ENCODE peak calls at places on chromosomes 7 and 10, in eight cellular contexts. R is A549, C is cardiac fibroblast, K is cardiac muscle cell, N is AG10803, M is heart right ventricle, B is transverse colon, H is PC-3. D is an unnamed sample.

GRCh38 chr10:113997428-113997827 is 46.2 kb upstream of the ADRB1 start:
- DNase-seq in C (no peak), H (no peak), M (no peak), K (no peak), N (no peak), B (peak), R (no peak), D (no peak)

GRCh38 chr10:120372917-120373316 is 84.1 kb upstream of the PLPP4 start:
- DNase-seq in R (no peak), N (no peak), K (no peak), B (no peak), C (no peak), M (no peak), H (no peak), D (no peak)

GRCh38 chr10:1345368-1345767 is 289.2 kb downstream of the WDR37 start:
- DNase-seq in M (no peak), B (no peak), H (no peak), N (no peak), C (no peak), R (no peak), K (no peak), D (no peak)

GRCh38 chr10:108465871-108466641 is 1301.5 kb upstream of the SORCS1 start:
- DNase-seq in M (peak), K (peak), C (peak), N (peak), R (no peak), H (no peak), B (peak), D (no peak)

GRCh38 chr10:65194555-65194954 is 1673.4 kb downstream of the REEP3 start:
- DNase-seq in B (no peak), M (no peak), H (no peak), K (no peak), N (peak), R (no peak), C (peak), D (no peak)

GRCh38 chr10:70935125-70935625 is 46.8 kb upstream of the PCBD1 start:
- DNase-seq in M (no peak), K (no peak), N (no peak), R (no peak), B (no peak), H (no peak), C (no peak), D (no peak)

GRCh38 chr7:111638048-111638447 is 75.8 kb upstream of the IMMP2L start:
- DNase-seq in B (no peak), M (no peak), K (no peak), H (no peak), N (no peak), R (no peak), C (peak), D (no peak)

GRCh38 chr10:33335550-33335799 is 1.0 kb upstream of the NRP1 start:
- DNase-seq in C (peak), R (peak), N (no peak), M (no peak), B (peak), K (no peak), H (peak), D (no peak)

GRCh38 chr7:51180092-51180491 is 136.5 kb downstream of the COBL start:
- DNase-seq in K (no peak), B (no peak), M (no peak), R (no peak), H (peak), N (no peak), C (no peak), D (no peak)

GRCh38 chr7:80623465-80624252 is 14.8 kb upstream of the CD36 start:
- DNase-seq in N (peak), M (no peak), C (no peak), B (no peak), H (no peak), R (no peak), K (peak), D (no peak)

GRCh38 chr10:100612601-100613595 is 77.2 kb downstream of the HIF1AN start:
- DNase-seq in B (no peak), R (no peak), M (no peak), C (no peak), K (no peak), H (no peak), N (no peak), D (no peak)

GRCh38 chr10:101092742-101093386 is 31.1 kb downstream of the KAZALD1 start:
- DNase-seq in B (no peak), H (peak), C (no peak), R (no peak), M (no peak), N (no peak), K (no peak), D (no peak)

GRCh38 chr10:11325817-11326216 is 285.6 kb downstream of the USP6NL start:
- DNase-seq in K (no peak), R (no peak), B (no peak), C (peak), M (no peak), N (peak), H (no peak), D (no peak)

GRCh38 chr10:76112826-76113150 is 681.4 kb downstream of the LRMDA start:
- DNase-seq in C (no peak), M (no peak), R (no peak), H (no peak), N (no peak), K (no peak), B (no peak), D (no peak)

GRCh38 chr7:151844080-151844827 is 32.7 kb downstream of the PRKAG2 start:
- DNase-seq in N (peak), R (peak), C (peak), H (peak), B (no peak), K (no peak), M (no peak), D (no peak)

GRCh38 chr7:133645870-133646492 is 393.1 kb downstream of the EXOC4 start:
- DNase-seq in N (peak), C (peak), B (no peak), M (no peak), H (peak), K (no peak), R (no peak), D (no peak)

GRCh38 chr10:16746856-16747255 is 70.4 kb downstream of the RSU1 start:
- DNase-seq in N (no peak), K (no peak), R (no peak), B (no peak), C (no peak), M (no peak), H (no peak), D (no peak)

GRCh38 chr10:16748749-16749148 is 68.5 kb downstream of the RSU1 start:
- DNase-seq in H (no peak), K (no peak), N (no peak), M (no peak), R (no peak), C (no peak), B (no peak), D (no peak)

GRCh38 chr10:16752099-16752498 is 65.1 kb downstream of the RSU1 start:
- DNase-seq in R (no peak), N (no peak), H (no peak), K (no peak), C (no peak), B (no peak), M (no peak), D (no peak)

GRCh38 chr10:16751244-16751643 is 66.0 kb downstream of the RSU1 start:
- DNase-seq in R (no peak), C (no peak), M (no peak), B (no peak), N (no peak), K (no peak), H (no peak), D (no peak)

GRCh38 chr10:16750461-16750860 is 66.8 kb downstream of the RSU1 start:
- DNase-seq in K (no peak), C (no peak), B (no peak), N (no peak), R (no peak), H (no peak), M (no peak), D (no peak)
- TF ChIP-seq CTCF in K (no peak), C (no peak), B (no peak), N (no peak), R (no peak), H (no peak), M (no peak), D (no peak)

GRCh38 chr7:98283887-98284222 is 2.4 kb downstream of the BRI3 start:
- DNase-seq in N (no peak), H (no peak), K (no peak), B (no peak), M (no peak), R (no peak), C (no peak), D (no peak)
- H3K4me3 ChIP-seq in N (peak), H (peak), K (no peak), B (peak), M (peak), R (peak), C (peak), D (peak)

GRCh38 chr7:120241973-120242372 is 31.0 kb upstream of the KCND2 start:
- DNase-seq in N (no peak), M (no peak), B (no peak), H (no peak), K (no peak), C (no peak), R (no peak), D (no peak)
- TF ChIP-seq CTCF in N (no peak), M (no peak), B (no peak), H (no peak), K (no peak), C (no peak), R (no peak), D (no peak)

DNA sequence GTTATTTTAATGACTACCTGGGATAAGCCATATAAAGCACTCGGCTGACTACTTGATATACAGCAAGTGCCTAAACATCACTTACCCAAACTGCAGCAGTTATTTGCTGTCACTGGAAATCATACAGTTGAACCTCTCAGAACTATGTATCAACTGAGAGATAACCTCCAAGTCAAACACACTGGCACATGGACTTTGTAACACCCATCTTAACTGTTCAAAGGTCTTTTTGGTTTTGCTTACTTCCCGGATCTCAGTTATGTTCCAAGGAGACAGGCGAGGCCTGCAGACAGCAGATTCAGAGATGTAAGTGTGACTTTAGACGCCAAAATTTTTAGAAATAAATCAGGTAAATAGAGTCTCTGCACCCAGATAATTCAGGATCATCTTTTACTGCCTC is 34.6 kb upstream of the DAGLB start:
- DNase-seq in M (no peak), K (no peak), B (peak), C (no peak), N (no peak), H (peak), R (no peak), D (no peak)
- H3K4me3 ChIP-seq in M (peak), K (peak), B (peak), C (peak), N (peak), H (peak), R (peak), D (peak)

GRCh38 chr10:73999703-74000102 is 1.8 kb downstream of the VCL start:
- DNase-seq in B (no peak), K (no peak), C (peak), N (peak), M (no peak), H (peak), R (no peak), D (no peak)

GRCh38 chr10:73997479-73997805 is 474 bp upstream of the VCL start:
- DNase-seq in N (no peak), C (no peak), R (peak), K (no peak), M (no peak), H (no peak), B (peak), D (peak)

GRCh38 chr10:74000892-74001669 is 3.2 kb downstream of the VCL start:
- DNase-seq in H (no peak), N (no peak), B (no peak), M (no peak), K (no peak), R (no peak), C (no peak), D (no peak)

GRCh38 chr10:73997806-73998622 is at the start of gene VCL:
- DNase-seq in H (peak), B (peak), N (peak), R (peak), K (peak), C (peak), M (peak), D (peak)

DNA sequence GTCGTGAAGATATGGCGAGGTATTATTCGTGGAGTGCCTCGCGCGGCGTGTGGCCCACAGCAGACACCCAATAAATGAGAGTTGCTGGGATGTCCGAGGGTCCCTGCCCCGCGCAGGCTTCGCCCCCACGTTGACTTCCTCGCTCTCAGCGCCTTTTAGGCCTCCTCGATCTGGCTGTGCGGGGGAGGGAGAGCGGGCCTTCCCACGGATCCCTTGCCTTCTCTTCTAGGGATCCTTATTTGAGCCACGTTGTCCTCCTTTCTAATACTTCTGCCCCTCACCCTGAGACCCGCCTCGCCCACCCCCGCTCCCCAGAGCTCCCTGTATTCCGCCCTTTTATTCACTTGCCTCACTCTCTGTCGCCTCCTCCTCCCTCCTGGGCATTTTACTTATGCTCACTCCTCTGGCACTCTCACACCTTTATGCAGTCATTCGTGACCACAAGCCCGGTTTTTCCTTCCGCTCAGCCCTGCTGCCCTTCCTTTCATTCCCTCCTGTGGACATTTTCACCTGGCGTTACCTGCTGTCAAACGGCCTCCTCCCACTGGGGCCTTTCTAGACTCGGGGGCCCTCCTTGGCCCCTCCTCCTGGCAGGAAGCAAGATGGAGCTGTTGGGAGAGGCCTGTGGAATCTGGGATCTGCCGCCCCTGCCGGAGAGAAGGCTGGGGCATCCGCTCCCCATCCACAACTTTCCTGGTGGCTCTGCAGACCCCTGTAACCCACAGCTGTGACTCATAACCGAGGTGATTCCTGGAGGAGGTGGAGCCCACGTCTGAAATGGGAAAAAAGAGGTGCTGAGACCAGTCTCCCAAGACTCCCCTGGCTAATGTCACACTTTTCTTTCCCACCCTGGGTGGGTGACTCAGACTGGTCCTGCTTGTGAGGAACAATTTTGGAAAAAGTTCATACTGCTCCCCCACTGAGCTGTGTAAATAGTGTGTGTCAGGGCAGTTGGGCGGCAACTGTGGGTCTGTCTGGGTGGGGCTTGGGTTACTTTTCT is 1.0 kb downstream of the VCL start:
- DNase-seq in M (peak), K (peak), H (peak), R (peak), N (peak), C (peak), B (peak), D (peak)
- TF ChIP-seq CTCF in M (peak), K (peak), H (peak), R (peak), N (peak), C (peak), B (peak), D (peak)